ENCODE peak calls at places on chromosomes 5 and 9, in six cellular contexts. P, V, O, D, Q and K are unnamed samples.

GRCh38 chr5:125281662-125282061 is 535.2 kb upstream of the ZNF608 start:
- DNase-seq in D (no peak), V (no peak), Q (no peak), O (no peak), P (no peak), K (no peak)

GRCh38 chr9:71213633-71214032 is 92.2 kb upstream of the TRPM3 start:
- DNase-seq in P (no peak), D (no peak), O (no peak), Q (no peak), V (no peak), K (no peak)

GRCh38 chr9:132350861-132351315 is 3.9 kb downstream of the SETX start:
- DNase-seq in D (no peak), V (no peak), P (peak), Q (peak), O (no peak), K (no peak)

GRCh38 chr5:167953151-167953788 is 338.2 kb upstream of the WWC1 start:
- DNase-seq in D (no peak), V (no peak), O (no peak), P (no peak), Q (no peak), K (no peak)

GRCh38 chr5:71533142-71533541 is 54.0 kb upstream of the MCCC2 start:
- DNase-seq in D (no peak), P (peak), V (no peak), Q (no peak), O (no peak), K (no peak)

GRCh38 chr5:157576678-157577077 is 1.1 kb upstream of the ADAM19 start:
- DNase-seq in Q (no peak), D (no peak), V (no peak), P (no peak), O (no peak), K (no peak)

GRCh38 chr9:110153431-110153830 is 54.5 kb downstream of the C9orf152 start:
- DNase-seq in D (no peak), O (no peak), V (no peak), P (peak), Q (no peak), K (no peak)

GRCh38 chr9:131657890-131658752 is 81.8 kb downstream of the RAPGEF1 start:
- DNase-seq in D (no peak), P (peak), V (peak), Q (peak), O (no peak), K (peak)

GRCh38 chr5:24510523-24510988 is 134.2 kb downstream of the CDH10 start:
- DNase-seq in O (no peak), Q (no peak), V (peak), D (no peak), P (no peak), K (peak)

GRCh38 chr9:119435066-119435465 is 65.8 kb upstream of the BRINP1 start:
- DNase-seq in O (no peak), V (no peak), Q (no peak), P (no peak), D (no peak), K (no peak)

GRCh38 chr5:144369001-144369400 is 198.3 kb downstream of the KCTD16 start:
- DNase-seq in V (no peak), D (no peak), P (no peak), Q (no peak), O (no peak), K (no peak)

GRCh38 chr5:16464664-16465543 is 696 bp downstream of the ZNF622 start:
- DNase-seq in P (peak), V (no peak), Q (peak), O (no peak), D (no peak), K (no peak)

GRCh38 chr9:38641985-38642864 is 21.8 kb upstream of the ANKRD18A start:
- DNase-seq in V (peak), Q (peak), D (no peak), O (no peak), P (peak), K (peak)

GRCh38 chr5:139272471-139273321 is 20.8 kb upstream of the MATR3 start:
- DNase-seq in D (no peak), Q (no peak), O (no peak), V (peak), P (peak), K (no peak)

GRCh38 chr5:9239071-9239470 is 306.8 kb downstream of the SEMA5A start:
- DNase-seq in V (no peak), Q (no peak), D (no peak), P (no peak), O (no peak), K (no peak)

GRCh38 chr9:133752739-133753446 is 14.7 kb upstream of the SARDH start:
- DNase-seq in Q (no peak), V (peak), D (no peak), P (no peak), O (no peak), K (no peak)

GRCh38 chr5:176825234-176825633 is 14.9 kb downstream of the UNC5A start:
- DNase-seq in P (no peak), Q (no peak), V (no peak), D (no peak), O (no peak), K (no peak)

GRCh38 chr5:8340739-8341344 is 471.9 kb downstream of the MTRR start:
- DNase-seq in Q (no peak), O (no peak), P (peak), D (no peak), V (peak), K (peak)

GRCh38 chr5:126438871-126439270 is 15.7 kb downstream of the GRAMD2B start:
- DNase-seq in V (no peak), P (no peak), Q (no peak), D (no peak), O (no peak), K (no peak)

GRCh38 chr9:133514475-133515239 is 10.1 kb downstream of the MYMK start:
- DNase-seq in O (no peak), V (no peak), P (no peak), Q (no peak), D (no peak), K (no peak)

GRCh38 chr5:171342362-171343111 is 33.5 kb downstream of the TLX3 start:
- DNase-seq in P (peak), Q (peak), D (peak), V (peak), O (no peak), K (peak)

GRCh38 chr9:108093773-108094675 is 604.5 kb upstream of the KLF4 start:
- DNase-seq in O (no peak), P (no peak), V (peak), D (peak), Q (no peak), K (peak)

GRCh38 chr5:24353606-24354005 is 291.2 kb downstream of the CDH10 start:
- DNase-seq in D (no peak), Q (no peak), O (no peak), P (no peak), V (no peak), K (no peak)

GRCh38 chr9:76415731-76416130 is 21.5 kb upstream of the RFK start:
- DNase-seq in P (no peak), V (no peak), D (no peak), O (no peak), Q (peak), K (no peak)

DNA sequence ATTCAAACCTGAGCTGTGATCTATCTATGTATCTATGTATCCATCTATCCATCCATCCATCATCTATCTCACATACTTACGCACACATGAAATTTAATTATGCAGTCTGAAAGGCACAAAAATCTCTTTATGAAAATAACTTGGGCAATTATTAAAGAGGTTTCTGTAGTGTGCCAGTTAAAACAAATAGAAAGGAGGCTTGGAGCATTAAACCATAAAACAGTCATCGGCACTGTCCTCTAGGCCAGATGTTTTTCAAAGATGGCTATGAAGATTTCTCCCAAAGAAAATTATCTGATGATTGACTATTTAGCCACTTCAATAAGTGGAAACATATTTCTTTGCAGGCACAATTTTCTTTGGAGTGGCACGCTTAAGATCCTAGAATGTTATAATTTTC is 392.5 kb upstream of the RPS23 start:
- DNase-seq in O (no peak), D (no peak), P (no peak), Q (no peak), V (no peak), K (no peak)
- TF ChIP-seq MYC in O (no peak), D (no peak), P (no peak), Q (no peak), V (no peak), K (no peak)

GRCh38 chr5:131825404-131826013 is 28.7 kb upstream of the FNIP1 start:
- DNase-seq in P (no peak), V (peak), O (peak), D (no peak), Q (no peak), K (no peak)
- TF ChIP-seq MYC in P (no peak), V (no peak), O (no peak), D (no peak), Q (no peak), K (no peak)

DNA sequence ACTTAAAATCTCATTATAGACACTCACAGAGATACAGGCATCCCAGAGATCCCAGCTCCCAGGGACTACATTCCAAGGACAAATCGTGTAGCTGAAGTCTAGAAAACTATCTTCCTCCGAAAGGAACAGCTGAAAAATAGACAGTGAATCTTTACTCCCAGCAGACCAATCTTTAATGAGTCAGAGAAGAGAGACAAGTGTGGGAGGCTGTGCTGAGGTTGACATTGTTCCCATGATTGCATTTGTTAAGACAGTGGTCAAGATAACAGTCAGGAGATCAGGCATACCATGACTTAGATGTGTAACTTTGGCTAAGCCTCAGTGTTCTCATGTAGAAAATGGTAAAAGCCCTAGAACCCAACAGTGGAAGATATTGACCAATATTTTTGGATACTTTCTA is 120.7 kb downstream of the PAPPA start:
- DNase-seq in V (no peak), O (no peak), Q (no peak), P (peak), D (no peak), K (no peak)
- TF ChIP-seq MYC in V (no peak), O (no peak), Q (no peak), P (no peak), D (no peak), K (no peak)

GRCh38 chr5:76457685-76458491 is 54.8 kb downstream of the IQGAP2 start:
- DNase-seq in V (peak), D (no peak), O (no peak), Q (no peak), P (peak), K (no peak)
- TF ChIP-seq MYC in V (no peak), D (no peak), O (no peak), Q (no peak), P (no peak), K (no peak)